ENCODE peak calls at places on chromosomes 13 and 19, in four cellular contexts. J is H1, D is HepG2, N is GM12878. B is an unnamed sample.
A peak's percentile ranks its signal among the peaks of the same experiment; 100 is the strongest.

GRCh38 chr13:99436013-99436412 is 65.3 kb upstream of the TM9SF2 start:
- DNase-seq in N (no peak), J (no peak), D (peak; percentile 11), B (no peak)

GRCh38 chr13:112849500-112849899 is 119.5 kb upstream of the MCF2L start:
- DNase-seq in J (no peak), N (no peak), D (peak; percentile 26), B (no peak)

GRCh38 chr13:49693877-49694276 is 2.6 kb upstream of the EBPL start:
- DNase-seq in J (no peak), N (no peak), D (no peak), B (no peak)

GRCh38 chr19:10915511-10916091 is 12.8 kb downstream of the YIPF2 start:
- DNase-seq in N (no peak), J (no peak), D (no peak), B (no peak)

GRCh38 chr19:17755977-17756670 is 4.8 kb downstream of the FCHO1 start:
- DNase-seq in J (no peak), N (peak; percentile 37), D (no peak), B (peak; percentile 57)

GRCh38 chr19:51359294-51359693 is 6.9 kb downstream of the ETFB start:
- DNase-seq in J (no peak), D (no peak), N (no peak), B (no peak)

GRCh38 chr19:5423567-5424125 is 31.6 kb upstream of the ZNRF4 start:
- DNase-seq in D (no peak), J (no peak), N (no peak), B (no peak)

GRCh38 chr13:101115762-101116161 is 300.5 kb downstream of the NALCN start:
- DNase-seq in J (no peak), D (no peak), N (no peak), B (no peak)

GRCh38 chr19:54473071-54473941 is at the start of gene CDC42EP5:
- DNase-seq in D (no peak), J (no peak), N (no peak), B (peak; percentile 58)

DNA sequence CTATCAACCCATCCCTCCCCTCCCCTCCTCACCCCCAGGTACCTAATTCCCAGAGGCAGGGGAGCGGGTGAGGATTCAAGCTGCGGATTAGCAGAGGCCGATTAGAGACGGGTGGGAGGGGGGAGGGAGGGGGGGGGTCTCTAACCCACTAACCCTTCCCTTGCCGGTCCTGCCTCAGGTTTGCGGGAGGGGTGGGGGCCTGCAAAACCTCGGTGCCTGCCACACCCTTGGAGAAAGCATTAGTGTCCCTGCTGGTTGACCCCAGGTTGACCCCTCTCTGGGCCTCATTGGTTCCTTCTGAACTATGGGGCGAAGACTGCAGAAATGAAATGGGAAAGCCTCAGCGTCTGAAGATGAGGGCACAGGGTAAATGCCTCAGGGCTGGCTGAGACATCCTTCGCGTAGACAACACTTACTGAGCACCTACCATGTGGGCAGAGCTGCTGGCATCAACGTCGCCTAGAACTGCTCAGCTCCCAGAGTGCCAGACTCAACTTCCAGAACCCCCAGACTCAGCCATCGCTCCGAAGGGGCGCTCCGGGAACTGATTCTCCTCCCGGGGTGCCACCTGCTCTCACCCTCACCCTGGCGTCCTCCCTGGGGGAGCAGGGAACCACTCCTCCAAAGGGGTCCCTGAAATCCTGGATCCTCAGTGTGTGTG is 8.5 kb upstream of the NFIC start:
- DNase-seq in N (no peak), J (no peak), D (no peak), B (peak; percentile 57)
- TF ChIP-seq BRCA1 in N (no peak), J (no peak), D (no peak), B (no peak)

DNA sequence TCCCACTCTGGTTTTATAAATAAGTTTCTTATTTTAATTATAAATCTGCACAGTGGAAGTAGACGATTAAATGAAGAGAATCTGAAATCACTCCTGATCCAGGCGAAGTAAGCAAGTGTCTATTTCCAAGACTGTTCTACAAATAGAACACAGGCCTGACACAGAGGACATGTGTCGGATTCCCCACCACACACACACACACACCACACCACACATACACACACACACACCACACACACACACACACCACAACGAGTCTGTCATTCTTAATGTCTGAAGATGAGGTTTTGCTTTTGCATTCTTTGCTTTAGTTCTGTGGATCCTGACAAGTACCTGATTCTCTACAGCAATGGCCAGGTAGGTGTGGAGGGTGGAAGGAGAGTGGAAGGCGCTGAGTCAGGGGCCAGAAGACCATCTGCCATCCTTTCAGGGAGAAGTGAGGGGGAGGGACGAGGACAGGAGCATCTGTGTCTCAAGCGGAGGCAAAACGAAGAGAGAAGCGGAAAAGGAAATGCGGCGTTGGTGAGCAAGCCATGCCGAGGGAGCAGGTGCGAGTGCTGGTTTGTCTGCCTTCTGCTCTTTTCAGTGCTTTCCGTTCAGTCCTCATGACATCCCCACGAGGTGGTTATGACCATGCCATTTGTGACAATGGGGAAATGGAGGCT is 110.2 kb downstream of the TEX26 start:
- DNase-seq in N (no peak), D (no peak), J (no peak), B (no peak)
- TF ChIP-seq BRCA1 in N (no peak), D (no peak), J (no peak), B (no peak)

DNA sequence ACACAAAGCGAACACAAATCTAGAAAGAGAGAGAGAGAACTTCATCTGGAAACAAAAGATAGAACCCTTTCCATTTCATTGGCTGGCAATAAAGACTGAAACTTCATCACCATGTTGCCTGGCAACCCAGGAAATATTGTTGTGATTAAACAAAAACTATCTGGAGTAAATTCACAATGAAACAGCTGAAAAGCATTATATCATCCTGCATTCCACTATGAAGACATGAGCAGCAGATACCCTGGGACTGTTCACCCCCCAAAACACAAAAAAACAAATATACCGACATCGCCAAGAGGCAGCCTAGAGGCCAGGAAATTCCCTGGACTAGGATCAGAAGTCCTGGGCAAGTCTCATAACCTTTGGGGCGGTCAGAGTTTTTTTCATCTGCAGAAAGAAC is 158.3 kb downstream of the FOXO1 start:
- DNase-seq in J (no peak), D (no peak), N (no peak), B (no peak)
- TF ChIP-seq BRCA1 in J (no peak), D (no peak), N (no peak), B (no peak)

DNA sequence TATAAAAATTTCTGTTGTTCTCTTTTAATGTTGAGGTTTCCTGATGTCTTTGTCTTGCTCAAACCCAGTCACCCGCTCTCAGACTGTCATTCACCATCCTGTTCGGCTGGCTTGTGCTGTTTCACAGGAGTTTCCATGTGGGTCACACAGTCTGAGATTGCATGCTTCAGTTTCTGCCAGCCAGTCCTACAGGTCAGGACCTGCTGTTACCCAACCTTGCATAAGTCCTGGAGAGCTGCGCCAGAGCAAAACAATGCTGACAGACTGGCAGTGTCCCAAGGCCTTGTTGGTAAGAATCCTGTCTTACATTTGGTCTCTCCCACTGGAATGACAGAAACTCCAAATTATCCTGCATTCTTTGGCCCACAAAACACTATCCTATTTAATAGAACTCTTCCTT is 340.0 kb upstream of the SLITRK5 start:
- DNase-seq in N (no peak), J (no peak), D (no peak), B (no peak)
- TF ChIP-seq BRCA1 in N (no peak), J (no peak), D (no peak), B (no peak)

GRCh38 chr19:28217064-28217463 is 995.9 kb downstream of the UQCRFS1 start:
- DNase-seq in D (no peak), J (peak; percentile 31), N (no peak), B (no peak)

GRCh38 chr19:28224441-28224840 is 988.5 kb downstream of the UQCRFS1 start:
- DNase-seq in J (no peak), D (no peak), N (no peak), B (no peak)

GRCh38 chr19:28218728-28219127 is 994.2 kb downstream of the UQCRFS1 start:
- DNase-seq in J (no peak), D (no peak), N (no peak), B (no peak)

DNA sequence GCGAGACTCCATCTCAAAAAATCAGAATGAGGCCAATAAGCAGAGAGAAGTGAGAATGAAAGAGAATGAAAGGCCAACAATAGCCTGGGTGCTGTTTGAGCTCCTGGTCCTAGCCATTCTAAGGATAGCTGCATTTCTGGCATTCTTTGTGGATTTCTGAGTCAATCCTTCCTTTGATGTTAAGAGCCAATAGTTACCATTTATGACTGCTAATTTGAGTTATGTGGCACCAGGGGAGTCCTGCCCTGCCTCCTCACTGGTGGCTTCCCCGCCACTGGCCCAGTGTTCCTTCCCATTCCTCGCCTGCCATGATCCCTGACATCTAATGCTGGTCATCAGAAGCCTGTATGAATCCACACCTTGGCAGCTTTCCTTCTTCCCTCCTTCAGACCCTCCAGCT is 991.2 kb downstream of the UQCRFS1 start:
- DNase-seq in D (no peak), J (no peak), N (no peak), B (no peak)
- TF ChIP-seq BRCA1 in D (no peak), J (no peak), N (no peak), B (no peak)

GRCh38 chr13:33017410-33017929 is 1.2 kb downstream of the KL start:
- DNase-seq in J (no peak), D (peak; percentile 18), N (peak; percentile 65), B (peak; percentile 6)
- TF ChIP-seq BRCA1 in J (no peak), D (no peak), N (no peak), B (no peak)

DNA sequence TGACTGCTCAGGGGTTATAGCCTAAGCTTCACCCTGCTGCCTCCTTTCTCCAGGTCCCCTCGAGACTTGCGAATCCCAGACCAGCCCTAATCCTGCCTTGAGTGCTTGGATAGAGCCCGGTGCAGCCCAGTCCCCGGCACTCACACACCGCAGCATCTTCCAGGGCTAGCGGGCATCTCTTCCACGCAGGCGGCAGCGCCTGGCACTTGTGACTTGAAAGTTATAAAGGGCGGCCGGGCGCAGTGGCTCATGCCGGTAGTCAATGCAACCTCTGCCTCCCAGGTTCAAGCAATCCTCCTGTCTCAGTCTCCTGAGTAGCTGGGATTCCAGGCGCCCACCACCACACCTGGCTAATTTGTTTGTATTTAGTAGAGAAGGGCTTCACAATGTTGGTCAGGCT is 1.9 kb downstream of the WDR18 start:
- DNase-seq in D (no peak), J (no peak), N (no peak), B (no peak)
- TF ChIP-seq BRCA1 in D (no peak), J (no peak), N (no peak), B (no peak)

GRCh38 chr19:3451451-3451866 is 28.9 kb downstream of the SMIM24 start:
- DNase-seq in J (no peak), N (no peak), D (no peak), B (no peak)

GRCh38 chr19:3452456-3453068 is 27.8 kb downstream of the SMIM24 start:
- DNase-seq in J (no peak), D (no peak), N (no peak), B (peak; percentile 17)

GRCh38 chr19:3453840-3454239 is 26.5 kb downstream of the SMIM24 start:
- DNase-seq in N (no peak), J (no peak), D (no peak), B (no peak)

GRCh38 chr19:3448616-3449334 is 31.6 kb downstream of the SMIM24 start:
- DNase-seq in J (no peak), N (no peak), D (no peak), B (no peak)

DNA sequence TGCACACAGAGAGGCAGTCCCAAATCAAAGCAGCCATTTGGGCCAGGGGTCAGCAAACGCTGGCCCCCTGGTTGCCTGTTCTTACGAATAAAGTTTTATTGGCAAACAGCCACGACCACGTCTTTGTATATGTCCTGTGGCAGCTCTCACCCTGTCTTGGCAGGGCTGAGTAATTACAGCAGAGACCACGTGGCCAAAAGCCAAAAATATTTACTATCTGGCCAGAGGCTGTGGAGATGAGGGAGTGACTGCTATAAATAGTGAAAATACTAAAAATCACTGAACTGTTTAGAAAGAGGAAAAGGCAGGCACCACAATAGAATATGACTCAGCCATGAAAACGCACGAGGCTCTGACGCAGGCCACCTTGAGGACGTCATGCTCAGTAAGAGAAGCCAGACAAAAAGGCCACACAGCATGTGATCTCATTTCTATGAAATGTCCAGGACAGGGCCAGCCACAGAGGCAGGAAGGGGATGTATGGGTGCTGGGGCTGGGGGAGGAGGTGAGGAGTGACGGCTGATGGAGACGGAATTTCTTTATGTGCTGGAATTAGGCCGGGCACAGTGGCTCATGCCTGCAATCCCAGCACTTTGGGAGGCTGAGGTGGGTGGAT is 29.4 kb downstream of the SMIM24 start:
- DNase-seq in D (peak; percentile 39), J (no peak), N (no peak), B (peak; percentile 59)
- TF ChIP-seq BRCA1 in D (no peak), J (no peak), N (no peak), B (no peak)